ENCODE peak calls at places on chromosomes 2 and 18, in six cellular contexts. S, O, V, X, L and C are unnamed samples. For H3K36me3, the result is how much of the 10 kb centered on the place peaks cover.

GRCh38 chr2:27855476-27855875 is 34.7 kb downstream of the RBKS start:
- DNase-seq in L (no peak), X (peak), O (no peak), V (no peak), S (no peak), C (no peak)

GRCh38 chr2:197286805-197287595 is 23.6 kb downstream of the ANKRD44 start:
- DNase-seq in S (no peak), V (no peak), X (peak), O (no peak), L (peak), C (no peak)

GRCh38 chr2:221994926-221995325 is 303.9 kb downstream of the PAX3 start:
- DNase-seq in V (no peak), L (no peak), O (no peak), X (no peak), S (no peak), C (no peak)

GRCh38 chr2:203683421-203683820 is 23.0 kb upstream of the CD28 start:
- DNase-seq in X (no peak), O (no peak), L (no peak), S (no peak), V (no peak), C (no peak)

GRCh38 chr2:54042341-54042740 is 71.5 kb upstream of the PSME4 start:
- DNase-seq in L (no peak), X (peak), V (no peak), S (no peak), O (no peak), C (no peak)

GRCh38 chr2:202717598-202718310 is 83.0 kb downstream of the FAM117B start:
- DNase-seq in V (no peak), S (no peak), X (no peak), O (no peak), L (no peak), C (no peak)

GRCh38 chr18:48975817-48976649 is 25.3 kb upstream of the SMAD7 start:
- DNase-seq in X (peak), S (peak), O (peak), V (peak), L (peak), C (peak)

GRCh38 chr2:127586746-127587295 is 51.3 kb downstream of the MYO7B start:
- DNase-seq in L (no peak), V (no peak), S (no peak), O (no peak), X (no peak), C (no peak)

GRCh38 chr2:96333708-96334107 is 1.9 kb upstream of the NCAPH start:
- DNase-seq in X (no peak), V (no peak), L (no peak), O (no peak), S (no peak), C (no peak)

DNA sequence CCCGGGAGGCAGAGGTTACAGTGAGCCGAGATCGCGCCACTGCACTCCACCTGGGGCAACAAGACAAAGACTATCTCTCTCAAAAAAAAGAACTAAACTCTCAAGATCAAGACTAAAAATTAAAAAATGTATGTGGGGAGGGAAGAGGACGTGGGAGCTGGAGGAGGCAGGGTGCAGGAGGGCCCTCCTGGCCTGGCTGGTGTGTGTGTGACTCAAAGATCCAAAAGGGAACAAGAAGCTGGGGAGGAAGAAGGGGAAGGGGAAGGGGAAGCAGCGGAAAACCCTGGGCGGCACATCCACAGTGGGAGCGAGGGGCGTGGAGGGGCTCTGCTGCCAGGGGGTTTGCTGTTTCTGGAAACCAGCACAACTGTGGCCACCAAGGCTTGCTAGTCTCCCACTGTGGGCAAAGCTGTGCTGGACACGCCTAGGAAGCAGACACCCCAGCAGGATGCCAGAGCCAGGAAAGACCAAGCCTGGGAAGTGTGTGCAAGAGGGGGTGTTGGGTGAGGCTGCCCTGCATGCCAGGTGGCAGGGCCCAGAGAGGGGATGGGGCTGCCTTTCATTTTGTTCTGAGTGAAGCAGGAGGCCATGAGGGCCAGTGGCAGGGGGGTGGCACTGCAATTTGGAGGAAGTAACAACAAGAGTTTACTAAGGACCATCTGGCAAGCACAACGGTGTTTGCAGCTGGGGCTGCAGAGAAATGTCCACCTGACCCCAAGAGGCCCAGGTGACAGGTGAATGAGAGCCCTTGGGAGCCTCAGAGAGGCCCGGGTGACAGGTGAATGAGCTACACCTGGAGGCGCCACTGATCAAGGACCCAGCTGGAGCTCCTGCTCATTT is 44.5 kb downstream of the ANO7 start:
- DNase-seq in X (no peak), L (no peak), V (no peak), S (no peak), O (no peak), C (no peak)
- H3K36me3 ChIP-seq in X (half or more), L (half or more), V (half or more), S (under half), O (half or more), C (half or more)

GRCh38 chr2:31725444-31725843 is 144.7 kb upstream of the SRD5A2 start:
- DNase-seq in L (no peak), X (no peak), S (no peak), O (no peak), V (no peak), C (no peak)

GRCh38 chr2:31728406-31729064 is 147.8 kb upstream of the SRD5A2 start:
- DNase-seq in V (no peak), X (no peak), O (no peak), L (no peak), S (no peak), C (no peak)

GRCh38 chr2:31729065-31729439 is 148.3 kb upstream of the SRD5A2 start:
- DNase-seq in S (no peak), L (no peak), V (no peak), O (no peak), X (no peak), C (no peak)

DNA sequence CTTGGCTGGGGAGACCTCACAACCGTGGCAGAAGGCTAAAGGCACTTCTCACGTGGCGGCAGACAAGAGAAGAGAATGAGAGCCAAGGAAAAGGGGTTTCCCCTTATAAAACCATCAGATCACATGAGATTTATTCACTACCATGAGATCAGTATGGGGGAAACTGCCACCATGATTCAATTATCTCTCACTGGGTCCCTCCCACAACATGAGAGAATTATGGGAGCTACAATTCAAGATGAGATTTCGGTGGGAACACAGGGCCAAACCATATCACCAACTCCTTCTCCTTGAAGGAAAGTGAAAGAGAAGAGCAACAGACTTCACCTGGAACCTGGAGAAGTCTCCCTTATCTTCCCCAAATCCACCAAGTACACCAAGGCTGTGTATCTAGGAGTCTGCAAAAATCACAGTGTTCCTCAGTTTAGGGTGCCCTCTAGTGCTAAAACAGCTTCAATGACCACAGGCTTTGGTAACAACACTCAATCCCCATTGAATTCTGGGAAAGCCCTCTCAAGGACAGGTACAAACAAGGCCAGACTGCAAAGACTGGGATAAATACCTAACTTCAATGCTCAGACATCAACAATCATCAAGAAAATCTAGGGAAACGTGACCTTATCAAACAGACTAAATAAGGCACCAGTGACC is 148.8 kb upstream of the SRD5A2 start:
- DNase-seq in L (no peak), O (peak), X (peak), S (no peak), V (no peak), C (no peak)
- TF ChIP-seq CTCF in L (no peak), O (peak), X (peak), S (no peak), V (no peak), C (peak)

DNA sequence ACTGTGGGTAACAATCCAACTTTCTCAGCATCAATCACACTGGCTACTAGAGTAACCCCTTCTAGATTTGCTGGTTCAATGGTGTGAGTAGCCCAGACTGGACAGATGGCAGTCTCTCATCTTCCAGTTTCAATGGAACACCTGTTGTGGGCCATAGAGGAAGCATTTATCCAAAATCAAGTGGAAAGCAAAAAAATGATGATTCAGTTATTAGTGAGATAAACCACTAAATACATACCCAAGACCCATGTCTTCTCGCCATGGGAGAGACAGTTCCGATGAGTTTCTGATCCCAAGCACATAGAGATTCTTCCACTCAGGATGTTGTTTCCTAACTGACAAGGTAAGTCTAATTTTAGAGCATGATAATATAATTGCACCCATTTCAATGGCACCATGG is 194.0 kb downstream of the IRS1 start:
- DNase-seq in L (no peak), V (no peak), S (no peak), O (no peak), X (no peak), C (no peak)
- H3K36me3 ChIP-seq in L (under half), V (under half), S (under half), O (under half), X (under half), C (under half)

DNA sequence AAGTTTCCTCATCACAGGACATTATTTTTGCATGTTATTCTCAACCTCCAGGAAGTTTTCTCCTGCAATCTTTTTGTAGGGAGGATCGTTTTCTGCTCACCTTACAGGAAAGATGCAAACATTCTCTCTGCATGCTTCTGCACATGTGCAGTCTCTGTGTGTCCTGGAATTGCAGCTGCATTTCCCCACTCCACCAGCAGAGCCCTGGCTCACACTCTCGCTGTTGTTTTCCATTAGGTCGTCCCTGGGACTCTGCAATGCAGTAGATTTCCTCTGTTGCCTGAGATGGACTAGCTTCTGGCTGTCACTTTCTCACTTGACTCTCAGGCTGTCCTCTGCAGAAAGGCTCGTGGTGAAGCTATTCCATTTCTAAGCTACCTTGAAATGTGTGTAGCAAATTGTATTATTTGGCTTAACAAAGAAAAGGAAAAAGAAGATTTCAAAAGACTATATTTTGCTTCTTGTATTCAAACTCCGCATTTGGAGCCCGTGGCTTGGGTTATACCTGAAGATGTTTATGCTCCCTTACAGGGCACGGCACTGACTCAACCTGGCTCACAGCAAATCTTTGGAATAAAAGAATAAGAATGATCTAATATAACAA is 346.7 kb downstream of the RAD51AP2 start:
- DNase-seq in L (no peak), X (peak), S (no peak), V (no peak), O (peak), C (peak)
- TF ChIP-seq CTCF in L (peak), X (peak), S (peak), V (peak), O (peak), C (peak)

GRCh38 chr2:117996525-117996924 is 17.3 kb downstream of the CCDC93 start:
- DNase-seq in L (no peak), O (no peak), V (no peak), X (no peak), S (no peak), C (no peak)
- H3K36me3 ChIP-seq in L (half or more), O (half or more), V (half or more), X (under half), S (under half), C (under half)

GRCh38 chr2:154307007-154307406 is 391.5 kb upstream of the KCNJ3 start:
- DNase-seq in O (no peak), S (no peak), V (no peak), X (no peak), L (no peak), C (no peak)

DNA sequence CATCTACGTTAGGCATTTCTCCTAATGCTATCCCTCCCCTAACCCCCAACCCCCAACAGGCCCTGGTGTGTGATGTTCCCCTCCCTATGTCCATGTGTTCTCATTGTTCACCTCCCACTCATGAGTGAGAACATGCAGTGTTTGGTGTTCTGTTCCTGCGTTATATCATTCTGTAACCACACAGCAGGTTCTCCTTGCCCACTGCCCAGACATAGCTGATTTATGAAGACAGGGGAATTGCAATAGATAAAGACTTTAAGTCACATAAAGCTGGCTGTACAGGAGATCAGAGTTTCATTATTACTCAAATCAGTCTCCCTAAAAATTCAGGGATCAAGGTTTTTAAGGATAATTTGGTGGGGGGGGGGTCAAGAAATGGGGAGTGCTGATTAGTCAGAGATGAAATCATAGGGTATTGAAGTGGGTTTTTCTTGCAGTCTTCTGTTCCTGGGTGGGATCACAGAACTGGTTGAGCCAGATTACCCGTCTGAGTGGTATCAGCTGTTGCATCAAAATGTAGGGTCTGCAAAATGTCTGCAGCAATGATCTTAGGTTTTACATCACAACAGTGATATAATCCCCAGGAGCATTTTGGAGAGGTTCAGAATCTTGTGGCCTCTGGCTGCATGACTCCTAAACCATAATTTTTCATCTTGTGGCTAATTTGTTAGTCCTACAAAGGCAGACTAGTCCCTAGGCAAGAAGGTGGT is 392.1 kb upstream of the KCNJ3 start:
- DNase-seq in X (no peak), S (no peak), L (no peak), V (no peak), O (no peak), C (no peak)
- TF ChIP-seq CTCF in X (no peak), S (no peak), L (no peak), V (no peak), O (no peak), C (no peak)

GRCh38 chr2:238251986-238252385 is 12.1 kb upstream of the HES6 start:
- DNase-seq in L (no peak), O (no peak), X (no peak), V (no peak), S (no peak), C (no peak)

GRCh38 chr2:238252766-238253630 is 13.2 kb upstream of the HES6 start:
- DNase-seq in X (no peak), O (no peak), L (no peak), V (no peak), S (no peak), C (no peak)

GRCh38 chr2:238254095-238254494 is 14.3 kb upstream of the HES6 start:
- DNase-seq in O (no peak), L (no peak), X (no peak), S (no peak), V (no peak), C (no peak)

GRCh38 chr2:238250896-238251295 is 11.1 kb upstream of the HES6 start:
- DNase-seq in L (no peak), S (no peak), O (no peak), V (no peak), X (no peak), C (no peak)

DNA sequence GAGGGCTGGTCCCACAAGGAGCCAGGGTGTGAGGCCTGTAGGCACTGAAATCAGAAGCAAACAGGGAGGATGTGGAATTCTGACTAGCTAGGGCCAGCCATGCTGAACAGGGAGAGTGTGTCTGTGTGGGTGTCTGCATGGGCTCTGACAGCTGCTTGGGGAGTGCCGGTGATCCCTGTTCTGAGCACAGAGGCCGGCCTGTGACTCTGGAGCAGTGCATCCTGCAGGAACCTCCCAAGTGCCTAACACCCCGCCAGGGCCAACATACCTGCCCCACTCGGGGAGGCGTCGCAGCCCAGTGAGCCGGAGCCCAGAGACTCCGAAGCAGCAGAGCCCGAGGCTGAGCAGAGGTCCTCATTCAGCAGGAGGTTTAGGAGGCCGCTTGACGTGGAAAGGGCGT is 11.5 kb upstream of the HES6 start:
- DNase-seq in L (no peak), S (no peak), X (no peak), O (no peak), V (no peak), C (no peak)
- H3K36me3 ChIP-seq in L (half or more), S (under half), X (under half), O (under half), V (half or more), C (under half)

GRCh38 chr18:26621161-26622026 is 73.0 kb upstream of the KCTD1 start:
- DNase-seq in S (peak), L (peak), V (peak), O (peak), X (no peak), C (peak)
- TF ChIP-seq CTCF in S (peak), L (peak), V (peak), O (peak), X (peak), C (peak)